ENCODE peak calls at places on chromosomes 2 and 18, in six cellular contexts. One of them, this sample, is unnamed.

GRCh38 chr2:192146069-192147006 is 48.4 kb downstream of the TMEFF2 start:
- DNase-seq in B cell: no peak
- DNase-seq in NB4: no peak
- DNase-seq in WERI-Rb-1: no peak
- DNase-seq in RWPE1: peak
- DNase-seq in GM23338: no peak
- DNase-seq in this sample: no peak

GRCh38 chr2:232646726-232647125 is 13.3 kb downstream of the EFHD1 start:
- DNase-seq in B cell: no peak
- DNase-seq in NB4: no peak
- DNase-seq in WERI-Rb-1: no peak
- DNase-seq in RWPE1: no peak
- DNase-seq in GM23338: no peak
- DNase-seq in this sample: no peak

GRCh38 chr18:63266888-63267790 is 52.4 kb downstream of the BCL2 start:
- DNase-seq in B cell: no peak
- DNase-seq in NB4: no peak
- DNase-seq in WERI-Rb-1: no peak
- DNase-seq in RWPE1: no peak
- DNase-seq in GM23338: no peak
- DNase-seq in this sample: no peak

GRCh38 chr2:54471221-54471711 is 15.1 kb downstream of the SPTBN1 start:
- DNase-seq in B cell: no peak
- DNase-seq in NB4: no peak
- DNase-seq in WERI-Rb-1: no peak
- DNase-seq in RWPE1: no peak
- DNase-seq in GM23338: no peak
- DNase-seq in this sample: peak

GRCh38 chr2:238145851-238146250 is 7.4 kb downstream of the KLHL30 start:
- DNase-seq in B cell: no peak
- DNase-seq in NB4: no peak
- DNase-seq in WERI-Rb-1: no peak
- DNase-seq in RWPE1: no peak
- DNase-seq in GM23338: no peak
- DNase-seq in this sample: no peak

GRCh38 chr18:55577812-55578539 is 10.0 kb downstream of the TCF4 start:
- DNase-seq in B cell: no peak
- DNase-seq in NB4: peak
- DNase-seq in WERI-Rb-1: no peak
- DNase-seq in RWPE1: no peak
- DNase-seq in GM23338: peak
- DNase-seq in this sample: no peak

GRCh38 chr18:13470555-13471494 is 252.3 kb downstream of the LDLRAD4 start:
- DNase-seq in B cell: no peak
- DNase-seq in NB4: no peak
- DNase-seq in WERI-Rb-1: no peak
- DNase-seq in RWPE1: no peak
- DNase-seq in GM23338: no peak
- DNase-seq in this sample: no peak

GRCh38 chr2:71710367-71710766 is 257.0 kb downstream of the DYSF start:
- DNase-seq in B cell: no peak
- DNase-seq in NB4: no peak
- DNase-seq in WERI-Rb-1: no peak
- DNase-seq in RWPE1: no peak
- DNase-seq in GM23338: no peak
- DNase-seq in this sample: no peak

GRCh38 chr2:168002021-168002553 is 245.3 kb downstream of the STK39 start:
- DNase-seq in B cell: no peak
- DNase-seq in NB4: peak
- DNase-seq in WERI-Rb-1: peak
- DNase-seq in RWPE1: peak
- DNase-seq in GM23338: no peak
- DNase-seq in this sample: no peak

GRCh38 chr2:189524746-189525145 is 55.8 kb downstream of the SLC40A1 start:
- DNase-seq in B cell: no peak
- DNase-seq in NB4: no peak
- DNase-seq in WERI-Rb-1: no peak
- DNase-seq in RWPE1: no peak
- DNase-seq in GM23338: no peak
- DNase-seq in this sample: no peak

GRCh38 chr2:212536385-212537310 is 2.0 kb downstream of the ERBB4 start:
- DNase-seq in B cell: no peak
- DNase-seq in NB4: no peak
- DNase-seq in WERI-Rb-1: peak
- DNase-seq in RWPE1: no peak
- DNase-seq in GM23338: peak
- DNase-seq in this sample: no peak

DNA sequence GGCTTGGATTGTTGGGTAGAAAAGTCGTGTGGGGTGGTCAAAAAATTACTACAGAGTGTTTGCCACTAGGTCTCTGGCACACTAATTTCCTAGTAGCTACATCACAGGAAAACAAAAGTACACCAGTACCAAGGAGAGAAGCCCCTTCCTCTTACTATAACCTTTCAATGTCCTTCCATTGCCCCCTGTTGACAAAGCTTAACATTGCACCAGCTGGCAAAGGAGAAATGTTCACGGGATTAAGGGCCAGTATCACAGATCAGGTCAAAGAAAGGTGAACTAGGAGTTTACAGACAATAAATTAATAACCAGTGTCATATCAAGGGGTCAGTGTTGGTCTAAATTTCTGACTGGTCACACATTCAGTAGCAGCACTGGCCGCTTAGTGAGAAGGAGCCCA is 1139.6 kb upstream of the FAM98A start:
- DNase-seq in B cell: no peak
- DNase-seq in NB4: peak
- DNase-seq in WERI-Rb-1: peak
- DNase-seq in RWPE1: no peak
- DNase-seq in GM23338: peak
- DNase-seq in this sample: no peak
- TF ChIP-seq CTCF in B cell: no peak
- TF ChIP-seq CTCF in NB4: peak
- TF ChIP-seq CTCF in WERI-Rb-1: peak
- TF ChIP-seq CTCF in RWPE1: no peak
- TF ChIP-seq CTCF in GM23338: peak
- TF ChIP-seq CTCF in this sample: peak

GRCh38 chr2:80519699-80520291 is 215.2 kb upstream of the LRRTM1 start:
- DNase-seq in B cell: no peak
- DNase-seq in NB4: no peak
- DNase-seq in WERI-Rb-1: no peak
- DNase-seq in RWPE1: no peak
- DNase-seq in GM23338: no peak
- DNase-seq in this sample: no peak

GRCh38 chr2:80519121-80519643 is 214.6 kb upstream of the LRRTM1 start:
- DNase-seq in B cell: no peak
- DNase-seq in NB4: no peak
- DNase-seq in WERI-Rb-1: no peak
- DNase-seq in RWPE1: no peak
- DNase-seq in GM23338: no peak
- DNase-seq in this sample: no peak

GRCh38 chr2:80515961-80516360 is 211.4 kb upstream of the LRRTM1 start:
- DNase-seq in B cell: no peak
- DNase-seq in NB4: no peak
- DNase-seq in WERI-Rb-1: no peak
- DNase-seq in RWPE1: no peak
- DNase-seq in GM23338: no peak
- DNase-seq in this sample: no peak

GRCh38 chr2:80517301-80517700 is 212.7 kb upstream of the LRRTM1 start:
- DNase-seq in B cell: no peak
- DNase-seq in NB4: no peak
- DNase-seq in WERI-Rb-1: no peak
- DNase-seq in RWPE1: no peak
- DNase-seq in GM23338: no peak
- DNase-seq in this sample: no peak
- TF ChIP-seq CTCF in B cell: no peak
- TF ChIP-seq CTCF in NB4: no peak
- TF ChIP-seq CTCF in WERI-Rb-1: no peak
- TF ChIP-seq CTCF in RWPE1: no peak
- TF ChIP-seq CTCF in GM23338: no peak
- TF ChIP-seq CTCF in this sample: no peak

GRCh38 chr2:37370666-37371065 is 26.2 kb downstream of the QPCT start:
- DNase-seq in B cell: no peak
- DNase-seq in NB4: no peak
- DNase-seq in WERI-Rb-1: no peak
- DNase-seq in RWPE1: no peak
- DNase-seq in GM23338: no peak
- DNase-seq in this sample: no peak
- TF ChIP-seq CTCF in B cell: no peak
- TF ChIP-seq CTCF in NB4: no peak
- TF ChIP-seq CTCF in WERI-Rb-1: no peak
- TF ChIP-seq CTCF in RWPE1: no peak
- TF ChIP-seq CTCF in GM23338: no peak
- TF ChIP-seq CTCF in this sample: no peak

DNA sequence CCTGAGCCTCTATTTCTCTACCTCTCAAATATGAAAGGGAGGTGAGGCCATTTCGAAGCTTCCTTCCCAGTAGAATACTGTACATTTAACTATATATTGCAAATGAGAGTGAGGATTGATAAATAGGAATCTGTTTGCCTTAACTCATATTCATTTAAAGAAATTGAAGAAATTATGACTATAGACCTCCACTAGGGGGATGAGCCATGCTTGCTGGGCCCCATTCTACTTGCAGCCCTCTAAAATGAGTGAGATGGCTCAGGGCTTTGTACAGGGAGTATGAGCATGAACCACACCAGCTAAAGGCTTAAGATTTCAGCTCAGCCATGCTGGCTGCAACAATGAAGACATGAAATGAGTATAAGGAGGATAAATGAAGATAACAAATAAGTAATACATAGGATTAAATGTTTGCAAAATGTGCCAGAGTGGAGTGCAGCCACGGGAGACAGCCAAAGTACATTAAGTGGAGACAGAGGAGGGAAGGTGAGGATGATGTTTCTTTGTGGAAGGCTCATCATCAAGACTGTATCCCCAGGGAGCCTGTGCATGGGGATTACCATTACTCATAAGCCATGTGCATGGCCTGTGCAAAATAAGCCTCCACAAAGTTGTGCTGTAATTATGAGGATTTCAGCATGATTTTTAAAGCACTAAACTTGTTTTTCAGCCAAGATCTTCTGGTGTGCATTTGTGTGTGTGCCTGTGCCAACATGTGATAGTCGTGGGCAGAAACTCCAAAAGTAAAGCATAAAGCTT is 300.8 kb downstream of the CNTNAP5 start:
- DNase-seq in B cell: no peak
- DNase-seq in NB4: peak
- DNase-seq in WERI-Rb-1: peak
- DNase-seq in RWPE1: no peak
- DNase-seq in GM23338: peak
- DNase-seq in this sample: no peak
- TF ChIP-seq CTCF in B cell: no peak
- TF ChIP-seq CTCF in NB4: peak
- TF ChIP-seq CTCF in WERI-Rb-1: peak
- TF ChIP-seq CTCF in RWPE1: no peak
- TF ChIP-seq CTCF in GM23338: peak
- TF ChIP-seq CTCF in this sample: no peak

DNA sequence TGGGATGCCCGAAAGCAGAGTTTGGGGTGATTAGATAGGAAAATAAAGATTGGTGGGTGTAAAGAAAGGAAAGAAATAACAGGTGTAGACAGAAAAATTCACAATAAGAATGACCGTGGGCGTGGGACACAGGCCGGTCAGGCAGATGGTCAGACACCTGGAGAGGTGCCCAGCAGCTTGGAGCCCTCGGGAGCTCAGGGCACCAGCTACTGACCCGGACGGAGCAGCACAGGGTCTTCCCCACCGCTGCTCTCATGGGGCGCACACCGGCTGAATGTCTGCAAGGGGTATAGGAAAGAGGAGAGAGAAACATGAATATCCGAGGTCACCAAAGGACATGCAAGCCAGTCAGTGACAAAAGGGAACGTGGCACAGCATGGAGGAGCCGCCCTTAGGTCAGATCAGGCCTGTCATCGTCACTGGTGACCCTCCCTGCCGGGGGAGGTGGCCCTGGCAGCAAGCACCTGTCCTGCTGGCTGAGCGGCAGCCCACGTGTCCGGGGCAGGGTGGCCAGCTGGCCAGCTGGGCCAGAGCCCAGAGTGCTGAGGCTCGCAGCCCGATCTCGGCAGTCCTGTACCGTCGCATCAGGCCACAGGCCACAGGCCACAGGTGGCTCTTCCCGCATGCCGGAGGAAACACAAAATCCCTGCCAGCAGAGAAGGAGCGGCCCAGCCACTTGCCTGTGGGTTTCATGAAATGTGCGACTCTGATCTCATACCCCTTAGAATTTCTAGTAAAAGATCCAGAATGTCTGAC is 112.0 kb upstream of the NDUFV2 start:
- DNase-seq in B cell: no peak
- DNase-seq in NB4: no peak
- DNase-seq in WERI-Rb-1: no peak
- DNase-seq in RWPE1: no peak
- DNase-seq in GM23338: no peak
- DNase-seq in this sample: no peak
- TF ChIP-seq CTCF in B cell: no peak
- TF ChIP-seq CTCF in NB4: no peak
- TF ChIP-seq CTCF in WERI-Rb-1: no peak
- TF ChIP-seq CTCF in RWPE1: no peak
- TF ChIP-seq CTCF in GM23338: no peak
- TF ChIP-seq CTCF in this sample: no peak

DNA sequence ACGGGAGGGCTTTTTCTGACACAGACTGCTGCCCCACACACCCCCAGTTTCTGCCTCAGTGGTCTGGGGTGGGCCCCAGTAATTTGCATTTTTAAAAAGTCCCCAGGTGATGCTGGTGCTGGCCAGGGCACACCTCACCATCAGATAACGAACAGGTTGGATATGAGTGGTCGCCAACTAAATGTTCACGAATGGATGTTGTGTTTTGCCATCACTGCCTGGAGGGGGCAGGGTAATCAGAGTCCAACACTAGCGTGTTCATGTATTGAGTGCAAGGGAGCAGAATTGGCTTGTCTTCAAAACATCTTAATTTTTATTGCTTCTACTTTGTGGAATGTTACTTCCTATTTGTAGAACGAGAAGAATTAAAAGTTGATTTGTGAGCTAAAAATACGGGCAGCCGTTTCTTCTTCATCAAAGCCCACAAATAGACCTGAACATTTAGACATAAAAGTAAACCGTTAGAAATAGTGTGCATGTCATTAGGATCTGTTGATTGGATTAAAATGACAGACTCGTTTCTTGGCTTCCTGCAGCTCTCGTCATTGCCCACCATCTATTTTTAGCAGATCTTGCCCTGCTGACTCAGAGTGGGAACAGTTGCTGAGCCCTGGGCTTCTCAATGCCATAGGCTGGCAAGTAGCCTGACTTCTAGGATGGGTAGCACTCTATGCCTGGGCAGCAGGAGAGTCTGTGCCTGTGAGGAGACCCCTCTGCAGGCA is 45.2 kb downstream of the NCK2 start:
- DNase-seq in B cell: no peak
- DNase-seq in NB4: peak
- DNase-seq in WERI-Rb-1: no peak
- DNase-seq in RWPE1: peak
- DNase-seq in GM23338: no peak
- DNase-seq in this sample: no peak
- TF ChIP-seq CTCF in B cell: peak
- TF ChIP-seq CTCF in NB4: peak
- TF ChIP-seq CTCF in WERI-Rb-1: no peak
- TF ChIP-seq CTCF in RWPE1: no peak
- TF ChIP-seq CTCF in GM23338: peak
- TF ChIP-seq CTCF in this sample: peak

GRCh38 chr2:44615950-44616518 is 254.3 kb downstream of the CAMKMT start:
- DNase-seq in B cell: no peak
- DNase-seq in NB4: no peak
- DNase-seq in WERI-Rb-1: peak
- DNase-seq in RWPE1: no peak
- DNase-seq in GM23338: peak
- DNase-seq in this sample: no peak
- TF ChIP-seq CTCF in B cell: no peak
- TF ChIP-seq CTCF in NB4: no peak
- TF ChIP-seq CTCF in WERI-Rb-1: peak
- TF ChIP-seq CTCF in RWPE1: no peak
- TF ChIP-seq CTCF in GM23338: no peak
- TF ChIP-seq CTCF in this sample: no peak